ENCODE peak calls at places on chromosomes 13 and 19, in six cellular contexts. One of them, this sample, is unnamed. For H3K36me3, the result is how much of the 10 kb centered on the place peaks cover.

GRCh38 chr13:49587311-49587847 is 2.0 kb upstream of the RCBTB1 start:
- DNase-seq in osteoblast: peak
- DNase-seq in left ventricle myocardium inferior: no peak
- DNase-seq in thoracic aorta: no peak
- DNase-seq in pancreas: no peak
- DNase-seq in H7: no peak
- DNase-seq in this sample: no peak

GRCh38 chr19:3514930-3515329 is 8.8 kb downstream of the FZR1 start:
- DNase-seq in H7: no peak
- DNase-seq in osteoblast: peak
- DNase-seq in left ventricle myocardium inferior: no peak
- DNase-seq in pancreas: no peak
- DNase-seq in thoracic aorta: no peak
- DNase-seq in this sample: no peak

GRCh38 chr13:41053384-41053826 is 7.9 kb upstream of the WBP4 start:
- DNase-seq in thoracic aorta: no peak
- DNase-seq in osteoblast: peak
- DNase-seq in left ventricle myocardium inferior: no peak
- DNase-seq in pancreas: no peak
- DNase-seq in H7: no peak
- DNase-seq in this sample: no peak

GRCh38 chr19:16084067-16084685 is 7.9 kb downstream of the TPM4 start:
- DNase-seq in H7: no peak
- DNase-seq in left ventricle myocardium inferior: no peak
- DNase-seq in thoracic aorta: no peak
- DNase-seq in osteoblast: no peak
- DNase-seq in pancreas: no peak
- DNase-seq in this sample: no peak

GRCh38 chr13:51260154-51260553 is 38.0 kb downstream of the FAM124A start:
- DNase-seq in osteoblast: no peak
- DNase-seq in H7: no peak
- DNase-seq in left ventricle myocardium inferior: no peak
- DNase-seq in thoracic aorta: no peak
- DNase-seq in pancreas: no peak
- DNase-seq in this sample: no peak

GRCh38 chr13:47892374-47892773 is 108.7 kb downstream of the SUCLA2 start:
- DNase-seq in H7: no peak
- DNase-seq in left ventricle myocardium inferior: no peak
- DNase-seq in thoracic aorta: no peak
- DNase-seq in pancreas: no peak
- DNase-seq in osteoblast: no peak
- DNase-seq in this sample: no peak

GRCh38 chr13:96968027-96968426 is 26.2 kb downstream of the OXGR1 start:
- DNase-seq in osteoblast: no peak
- DNase-seq in thoracic aorta: no peak
- DNase-seq in pancreas: no peak
- DNase-seq in left ventricle myocardium inferior: no peak
- DNase-seq in H7: no peak
- DNase-seq in this sample: no peak

GRCh38 chr13:73722120-73722519 is 412.1 kb downstream of the KLF12 start:
- DNase-seq in left ventricle myocardium inferior: no peak
- DNase-seq in osteoblast: peak
- DNase-seq in pancreas: no peak
- DNase-seq in H7: peak
- DNase-seq in thoracic aorta: no peak
- DNase-seq in this sample: no peak

GRCh38 chr13:67299072-67299635 is 69.0 kb upstream of the PCDH9 start:
- DNase-seq in thoracic aorta: no peak
- DNase-seq in left ventricle myocardium inferior: no peak
- DNase-seq in osteoblast: no peak
- DNase-seq in H7: no peak
- DNase-seq in pancreas: no peak
- DNase-seq in this sample: no peak

GRCh38 chr13:112874751-112875300 is 94.2 kb upstream of the MCF2L start:
- DNase-seq in osteoblast: no peak
- DNase-seq in pancreas: no peak
- DNase-seq in thoracic aorta: no peak
- DNase-seq in left ventricle myocardium inferior: peak
- DNase-seq in H7: no peak
- DNase-seq in this sample: no peak

GRCh38 chr19:29671393-29672076 is 6.3 kb downstream of the PLEKHF1 start:
- DNase-seq in H7: peak
- DNase-seq in pancreas: no peak
- DNase-seq in osteoblast: peak
- DNase-seq in thoracic aorta: peak
- DNase-seq in left ventricle myocardium inferior: peak
- DNase-seq in this sample: peak

GRCh38 chr19:40322271-40322610 is 26.0 kb downstream of the C19orf47 start:
- DNase-seq in osteoblast: peak
- DNase-seq in H7: no peak
- DNase-seq in thoracic aorta: no peak
- DNase-seq in pancreas: no peak
- DNase-seq in left ventricle myocardium inferior: no peak
- DNase-seq in this sample: no peak
- H3K36me3 ChIP-seq in osteoblast: under half
- H3K36me3 ChIP-seq in H7: under half
- H3K36me3 ChIP-seq in thoracic aorta: half or more
- H3K36me3 ChIP-seq in pancreas: under half
- H3K36me3 ChIP-seq in left ventricle myocardium inferior: half or more
- H3K36me3 ChIP-seq in this sample: under half

DNA sequence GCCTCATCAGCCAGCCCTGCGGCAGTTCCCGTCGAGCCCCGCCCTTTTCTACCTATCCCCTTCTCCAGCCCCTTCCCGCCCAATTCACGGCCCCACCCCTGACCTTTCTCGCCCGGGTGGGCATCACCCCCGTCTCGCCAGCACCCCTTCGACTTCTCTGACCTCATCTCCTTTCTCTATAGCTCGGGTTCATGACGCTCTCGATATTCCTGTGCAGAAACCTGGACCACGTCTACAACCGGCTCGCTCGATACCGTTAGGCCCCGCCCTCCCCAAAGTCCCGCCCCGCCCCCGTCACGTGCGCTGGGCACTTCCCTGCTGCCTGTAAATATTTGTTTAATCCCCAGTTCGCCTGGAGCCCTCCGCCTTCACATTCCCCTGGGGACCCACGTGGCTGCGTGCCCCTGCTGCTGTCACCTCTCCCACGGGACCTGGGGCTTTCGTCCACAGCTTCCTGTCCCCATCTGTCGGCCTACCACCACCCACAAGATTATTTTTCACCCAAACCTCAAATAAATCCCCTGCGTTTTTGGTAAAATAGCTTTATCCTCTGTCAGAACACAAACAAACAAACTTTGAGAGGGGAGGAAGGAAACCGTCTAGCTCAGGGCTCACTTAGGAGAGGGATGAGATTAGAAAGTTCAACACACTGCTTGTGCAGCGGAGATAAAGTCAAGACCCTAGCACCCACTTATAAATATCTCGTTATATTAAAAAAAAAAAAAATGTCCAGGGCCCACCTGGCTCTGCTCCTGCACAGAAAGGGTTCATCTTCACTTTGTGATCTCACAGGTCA is 5.1 kb downstream of the CD37 start:
- DNase-seq in pancreas: peak
- DNase-seq in left ventricle myocardium inferior: peak
- DNase-seq in osteoblast: peak
- DNase-seq in H7: peak
- DNase-seq in thoracic aorta: peak
- DNase-seq in this sample: peak
- H3K4me3 ChIP-seq in pancreas: peak
- H3K4me3 ChIP-seq in left ventricle myocardium inferior: peak
- H3K4me3 ChIP-seq in osteoblast: peak
- H3K4me3 ChIP-seq in H7: peak
- H3K4me3 ChIP-seq in thoracic aorta: peak
- H3K4me3 ChIP-seq in this sample: peak

GRCh38 chr19:11111771-11112144 is 22.5 kb downstream of the LDLR start:
- DNase-seq in H7: no peak
- DNase-seq in pancreas: no peak
- DNase-seq in left ventricle myocardium inferior: no peak
- DNase-seq in osteoblast: peak
- DNase-seq in thoracic aorta: no peak
- DNase-seq in this sample: no peak
- H3K36me3 ChIP-seq in H7: half or more
- H3K36me3 ChIP-seq in pancreas: under half
- H3K36me3 ChIP-seq in left ventricle myocardium inferior: half or more
- H3K36me3 ChIP-seq in osteoblast: half or more
- H3K36me3 ChIP-seq in thoracic aorta: half or more
- H3K36me3 ChIP-seq in this sample: under half

DNA sequence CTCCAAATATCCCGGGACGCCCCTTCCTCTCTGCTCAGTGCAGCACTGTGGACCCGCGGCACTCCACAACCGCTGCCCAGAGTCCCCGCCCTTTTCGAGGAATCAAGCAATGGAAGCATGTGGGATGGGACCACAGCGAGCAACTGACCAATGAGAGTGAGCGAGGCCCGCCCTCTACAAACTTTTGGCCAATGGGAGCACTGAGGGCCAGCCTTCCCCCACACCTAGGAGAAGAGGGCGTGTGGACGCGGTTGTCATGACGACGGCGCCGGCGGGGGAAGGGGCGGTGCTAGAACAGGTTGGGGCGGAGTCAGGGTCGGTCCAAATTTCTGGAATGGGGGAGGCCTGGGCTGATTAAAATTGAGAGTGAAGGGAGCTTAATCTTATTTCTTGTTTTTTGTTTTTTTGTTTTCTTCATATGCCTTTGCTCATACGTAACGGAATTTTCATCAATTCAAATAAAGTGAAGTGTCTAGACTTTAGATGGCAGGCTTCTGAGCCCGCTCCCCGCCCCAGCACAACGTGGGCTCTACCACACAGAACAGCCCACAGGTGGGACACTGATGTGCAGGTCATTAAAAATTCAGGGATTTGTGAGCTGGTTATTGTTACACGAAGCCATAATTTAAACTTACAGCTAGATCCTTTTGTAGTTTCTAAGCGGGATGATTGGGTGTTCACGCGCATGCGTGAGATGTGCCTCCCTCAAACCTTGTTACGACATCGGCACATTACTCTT is at the start of gene DNAAF3:
- DNase-seq in osteoblast: peak
- DNase-seq in H7: peak
- DNase-seq in left ventricle myocardium inferior: peak
- DNase-seq in thoracic aorta: peak
- DNase-seq in pancreas: peak
- DNase-seq in this sample: peak
- H3K4me3 ChIP-seq in osteoblast: peak
- H3K4me3 ChIP-seq in H7: peak
- H3K4me3 ChIP-seq in left ventricle myocardium inferior: peak
- H3K4me3 ChIP-seq in thoracic aorta: peak
- H3K4me3 ChIP-seq in pancreas: peak
- H3K4me3 ChIP-seq in this sample: peak

DNA sequence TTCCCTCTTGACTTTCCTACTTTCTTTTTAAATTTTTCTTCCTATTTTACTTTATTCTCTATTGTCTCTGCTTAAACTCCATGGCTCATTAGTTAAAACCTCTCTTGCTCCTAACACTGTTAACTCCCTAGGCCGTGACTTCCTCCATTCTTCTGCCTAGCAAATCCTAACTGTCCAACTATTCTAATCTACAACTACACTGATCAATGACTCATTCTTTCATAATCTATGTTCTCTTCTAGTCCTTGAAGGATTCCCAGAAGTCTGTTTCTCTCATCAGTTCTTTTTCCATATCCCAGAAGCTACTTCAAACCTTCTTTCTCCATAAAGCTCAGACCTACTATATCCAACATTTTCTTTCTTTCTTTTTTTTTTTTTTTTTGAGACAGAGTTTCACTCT is 66.9 kb downstream of the MICU2 start:
- DNase-seq in left ventricle myocardium inferior: no peak
- DNase-seq in pancreas: no peak
- DNase-seq in thoracic aorta: no peak
- DNase-seq in osteoblast: no peak
- DNase-seq in H7: no peak
- DNase-seq in this sample: no peak
- H3K36me3 ChIP-seq in left ventricle myocardium inferior: under half
- H3K36me3 ChIP-seq in pancreas: under half
- H3K36me3 ChIP-seq in thoracic aorta: under half
- H3K36me3 ChIP-seq in osteoblast: under half
- H3K36me3 ChIP-seq in H7: under half
- H3K36me3 ChIP-seq in this sample: under half

DNA sequence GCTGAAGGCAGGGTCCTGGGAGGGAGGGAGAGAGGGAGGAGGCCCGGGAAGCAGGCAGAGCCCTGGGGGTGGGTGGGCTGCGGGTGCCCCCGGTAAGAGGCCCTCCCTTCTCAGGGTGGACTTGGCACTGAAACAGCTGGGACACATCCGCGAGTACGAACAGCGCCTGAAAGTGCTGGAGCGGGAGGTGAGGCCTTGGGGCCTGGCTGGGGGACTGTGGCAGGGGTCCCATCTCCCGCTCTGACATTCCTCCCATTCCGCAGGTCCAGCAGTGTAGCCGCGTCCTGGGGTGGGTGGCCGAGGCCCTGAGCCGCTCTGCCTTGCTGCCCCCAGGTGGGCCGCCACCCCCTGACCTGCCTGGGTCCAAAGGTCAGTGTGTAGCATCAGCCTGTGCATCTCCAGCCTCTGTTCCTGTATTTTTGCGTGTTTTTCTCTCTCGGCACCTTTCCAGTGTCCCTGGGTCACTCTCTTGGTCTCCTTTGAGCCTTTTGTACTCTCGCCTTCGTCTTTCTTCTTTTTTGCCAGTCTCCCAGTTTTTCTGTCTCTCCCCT is 53.4 kb downstream of the TRPM4 start:
- DNase-seq in osteoblast: no peak
- DNase-seq in H7: peak
- DNase-seq in pancreas: no peak
- DNase-seq in thoracic aorta: no peak
- DNase-seq in left ventricle myocardium inferior: no peak
- DNase-seq in this sample: no peak
- H3K4me3 ChIP-seq in osteoblast: no peak
- H3K4me3 ChIP-seq in H7: peak
- H3K4me3 ChIP-seq in pancreas: no peak
- H3K4me3 ChIP-seq in thoracic aorta: no peak
- H3K4me3 ChIP-seq in left ventricle myocardium inferior: no peak
- H3K4me3 ChIP-seq in this sample: no peak

GRCh38 chr19:17104679-17105078 is 29.1 kb downstream of the MYO9B start:
- DNase-seq in left ventricle myocardium inferior: no peak
- DNase-seq in osteoblast: no peak
- DNase-seq in thoracic aorta: no peak
- DNase-seq in H7: no peak
- DNase-seq in pancreas: no peak
- DNase-seq in this sample: no peak
- H3K36me3 ChIP-seq in left ventricle myocardium inferior: under half
- H3K36me3 ChIP-seq in osteoblast: under half
- H3K36me3 ChIP-seq in thoracic aorta: under half
- H3K36me3 ChIP-seq in H7: under half
- H3K36me3 ChIP-seq in pancreas: under half
- H3K36me3 ChIP-seq in this sample: under half